ENCODE peak calls at places on chromosomes 2 and 18, in seven cellular contexts. S is colonic mucosa, F is endothelial cell of umbilical vein, G is fibroblast of lung, L is PC-9, M is IMR-90, O is upper lobe of right lung. Q is an unnamed sample. For H3K4me1, the result is how much of the 10 kb centered on the place peaks cover.

GRCh38 chr2:105294844-105295481 is 34.6 kb downstream of the TGFBRAP1 start:
- DNase-seq in O (no peak), G (peak), L (peak), F (peak), S (peak), M (peak), Q (no peak)

GRCh38 chr2:226017534-226017933 is 618.0 kb downstream of the NYAP2 start:
- DNase-seq in G (no peak), L (no peak), M (no peak), O (no peak), F (no peak), S (no peak), Q (no peak)

GRCh38 chr2:126704434-126705165 is 48.6 kb downstream of the GYPC start:
- DNase-seq in G (peak), F (no peak), O (no peak), L (no peak), S (no peak), M (peak), Q (no peak)

GRCh38 chr18:9101730-9102390 is 639 bp upstream of the NDUFV2 start:
- DNase-seq in F (peak), M (peak), L (peak), S (peak), O (no peak), G (peak), Q (no peak)

GRCh38 chr2:104332733-104333132 is 521.2 kb upstream of the POU3F3 start:
- DNase-seq in S (no peak), O (no peak), L (no peak), F (no peak), G (no peak), M (no peak), Q (no peak)

GRCh38 chr2:95734976-95735890 is 143.4 kb downstream of the TRIM43 start:
- DNase-seq in O (no peak), L (no peak), M (no peak), F (no peak), G (no peak), S (no peak), Q (no peak)

GRCh38 chr2:50878256-50878655 is 153.7 kb downstream of the NRXN1 start:
- DNase-seq in M (no peak), O (no peak), L (no peak), S (no peak), G (no peak), F (no peak), Q (no peak)

GRCh38 chr2:68387408-68388350 is 22.6 kb downstream of the PLEK start:
- DNase-seq in G (no peak), F (no peak), S (no peak), O (no peak), M (no peak), L (no peak), Q (no peak)

GRCh38 chr2:222448806-222449205 is 24.5 kb downstream of the SGPP2 start:
- DNase-seq in O (no peak), S (no peak), F (no peak), G (peak), M (peak), L (no peak), Q (no peak)

GRCh38 chr2:237923507-237924163 is 43.2 kb upstream of the UBE2F start:
- DNase-seq in F (peak), M (peak), G (peak), S (peak), O (peak), L (no peak), Q (peak)
- TF ChIP-seq CTCF in F (peak), M (peak), G (peak), S (peak), O (peak), L (no peak), Q (peak)

DNA sequence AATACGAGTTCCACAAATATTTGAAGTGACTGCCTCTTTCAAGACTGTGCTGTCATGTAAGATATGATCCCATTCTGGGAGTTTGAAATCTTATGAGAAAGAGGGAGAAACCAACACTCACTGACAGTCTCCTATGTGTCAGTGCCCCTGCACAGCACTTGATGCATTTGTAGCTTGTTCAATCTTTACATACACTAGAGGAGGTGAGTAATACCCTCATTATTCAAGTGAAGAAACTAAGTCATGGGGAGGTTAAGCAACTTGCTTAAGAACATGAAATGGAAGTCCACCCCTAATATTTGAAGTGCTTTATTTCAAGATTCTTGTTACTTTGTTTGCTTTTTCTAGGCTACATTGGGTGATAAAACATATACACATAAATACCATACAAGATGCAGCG is 459.5 kb upstream of the FANCL start:
- DNase-seq in L (no peak), S (no peak), M (no peak), G (no peak), F (no peak), O (no peak), Q (no peak)
- H3K4me3 ChIP-seq in L (no peak), S (no peak), M (no peak), G (no peak), F (no peak), O (no peak), Q (no peak)

GRCh38 chr2:161578998-161579397 is 45.2 kb upstream of the SLC4A10 start:
- DNase-seq in L (no peak), G (no peak), S (no peak), M (no peak), O (no peak), F (no peak), Q (no peak)
- H3K4me1 ChIP-seq in L (under half), G (under half), S (under half), M (under half), O (under half), F (under half), Q (under half)

GRCh38 chr2:180604077-180604476 is 376.3 kb upstream of the UBE2E3 start:
- DNase-seq in M (peak), G (peak), S (peak), L (no peak), F (peak), O (no peak), Q (no peak)
- TF ChIP-seq CTCF in M (peak), G (peak), S (no peak), L (peak), F (no peak), O (no peak), Q (peak)

GRCh38 chr2:31235504-31235902 is 1.6 kb downstream of the EHD3 start:
- DNase-seq in F (peak), L (no peak), G (peak), S (peak), O (no peak), M (peak), Q (no peak)
- H3K4me3 ChIP-seq in F (no peak), L (no peak), G (no peak), S (no peak), O (peak), M (no peak), Q (peak)

GRCh38 chr2:9390991-9391390 is 32.3 kb downstream of the ITGB1BP1 start:
- DNase-seq in F (no peak), L (no peak), O (no peak), M (no peak), S (no peak), G (no peak), Q (no peak)
- H3K4me1 ChIP-seq in F (under half), L (under half), O (under half), M (under half), S (under half), G (under half), Q (under half)

DNA sequence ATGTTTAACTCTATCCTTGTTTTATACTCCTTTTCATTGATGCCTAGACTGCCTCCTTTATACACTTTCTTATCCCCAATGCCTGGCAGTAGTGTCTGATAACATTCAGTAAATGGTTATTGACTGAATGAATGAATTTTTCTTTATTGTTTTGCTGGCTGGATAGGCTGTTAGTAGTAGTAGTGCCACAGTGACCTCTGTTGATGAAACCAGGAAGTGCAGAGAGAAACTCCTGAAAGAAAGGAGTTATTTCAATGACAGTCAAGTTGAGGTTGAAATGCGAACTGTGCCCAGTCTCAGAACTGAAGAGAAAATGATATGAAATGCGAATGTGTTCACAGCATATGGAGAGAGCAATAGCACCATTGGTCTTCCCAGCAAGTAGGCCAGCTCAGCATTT is 26.8 kb upstream of the SLC9A2 start:
- DNase-seq in F (peak), L (peak), O (no peak), S (peak), M (peak), G (peak), Q (no peak)
- TF ChIP-seq CTCF in F (peak), L (peak), O (peak), S (peak), M (peak), G (peak), Q (peak)

Q was measured in lower lobe of right lung.